ENCODE peak calls at places on chromosomes 7 and 10, in six cellular contexts. I, L, T, X, W and M are unnamed samples.

GRCh38 chr10:95873651-95874050 is 34.1 kb upstream of the CC2D2B start:
- DNase-seq in L (no peak), X (no peak), T (no peak), I (no peak), W (no peak), M (no peak)

GRCh38 chr7:28989596-28989980 is 31.5 kb upstream of the TRIL start:
- DNase-seq in I (no peak), T (no peak), L (no peak), W (no peak), X (no peak), M (no peak)

GRCh38 chr7:132123763-132124162 is 452.5 kb downstream of the PLXNA4 start:
- DNase-seq in X (no peak), W (no peak), L (no peak), I (no peak), T (no peak), M (no peak)

GRCh38 chr10:124575107-124576035 is 113.7 kb downstream of the LHPP start:
- DNase-seq in W (no peak), T (no peak), L (no peak), X (no peak), I (no peak), M (no peak)

GRCh38 chr7:36639826-36640225 is 84.5 kb downstream of the AOAH start:
- DNase-seq in X (no peak), L (no peak), T (no peak), I (no peak), W (no peak), M (no peak)

GRCh38 chr7:22296916-22297315 is 60.0 kb downstream of the RAPGEF5 start:
- DNase-seq in W (no peak), T (no peak), I (no peak), L (no peak), X (peak; percentile 21), M (no peak)

GRCh38 chr7:34019431-34019830 is 114.1 kb downstream of the BMPER start:
- DNase-seq in T (no peak), L (no peak), I (no peak), X (no peak), W (no peak), M (no peak)

GRCh38 chr10:75397571-75397921 is 4.0 kb downstream of the ZNF503 start:
- DNase-seq in T (no peak), L (no peak), I (no peak), W (no peak), X (no peak), M (no peak)

GRCh38 chr7:21355406-21355874 is 72.4 kb upstream of the SP4 start:
- DNase-seq in I (no peak), L (no peak), X (no peak), W (no peak), T (no peak), M (no peak)

GRCh38 chr10:38016354-38016753 is 5.9 kb downstream of the ZNF33A start:
- DNase-seq in T (no peak), I (no peak), X (no peak), W (no peak), L (no peak), M (no peak)

GRCh38 chr7:142711722-142712616 is 37.3 kb upstream of the PRSS1 start:
- DNase-seq in I (no peak), X (peak; percentile 23), L (no peak), T (peak; percentile 36), W (no peak), M (no peak)

GRCh38 chr10:21769041-21769440 is 234.5 kb downstream of the DNAJC1 start:
- DNase-seq in I (no peak), W (no peak), L (no peak), T (no peak), X (no peak), M (no peak)

GRCh38 chr7:51764981-51765380 is 448.4 kb upstream of the COBL start:
- DNase-seq in W (no peak), T (no peak), L (no peak), X (no peak), I (no peak), M (no peak)

GRCh38 chr7:157612664-157613561 is 276.1 kb downstream of the DNAJB6 start:
- DNase-seq in L (no peak), X (no peak), W (no peak), I (peak; percentile 64), T (no peak), M (no peak)

GRCh38 chr10:104835422-104835821 is 194.3 kb downstream of the SORCS3 start:
- DNase-seq in W (no peak), I (no peak), T (no peak), L (no peak), X (no peak), M (no peak)

GRCh38 chr10:2610946-2611345 is 456.4 kb upstream of the PFKP start:
- DNase-seq in W (no peak), T (no peak), I (no peak), X (no peak), L (no peak), M (no peak)

GRCh38 chr7:116948934-116949333 is 4.4 kb upstream of the ST7 start:
- DNase-seq in I (no peak), X (no peak), L (no peak), T (no peak), W (no peak), M (no peak)

GRCh38 chr7:152543801-152544200 is 108.0 kb upstream of the KMT2C start:
- DNase-seq in W (no peak), L (no peak), X (peak; percentile 12), I (no peak), T (no peak), M (no peak)

GRCh38 chr7:1922071-1922869 is 252.2 kb downstream of the ELFN1 start:
- DNase-seq in I (no peak), T (peak; percentile 90), X (peak; percentile 88), W (no peak), L (no peak), M (no peak)

GRCh38 chr7:97126483-97127171 is 9.1 kb downstream of the SDHAF3 start:
- DNase-seq in L (no peak), I (no peak), T (peak; percentile 29), X (no peak), W (no peak), M (no peak)

GRCh38 chr7:43444711-43445578 is 138.0 kb upstream of the STK17A start:
- DNase-seq in X (no peak), I (no peak), W (no peak), T (no peak), L (no peak), M (no peak)

GRCh38 chr7:131074585-131074984 is 253.1 kb upstream of the MKLN1 start:
- DNase-seq in W (no peak), X (no peak), L (no peak), I (no peak), T (no peak), M (no peak)

GRCh38 chr7:4737300-4737699 is 38.1 kb upstream of the AP5Z1 start:
- DNase-seq in I (no peak), T (no peak), L (no peak), W (no peak), X (no peak), M (no peak)

GRCh38 chr7:32428546-32428945 is 61.6 kb downstream of the LSM5 start:
- DNase-seq in I (no peak), L (no peak), W (no peak), T (no peak), X (no peak), M (no peak)

GRCh38 chr7:130880668-130881067 is 146.7 kb upstream of the KLF14 start:
- DNase-seq in T (peak; percentile 78), X (no peak), I (no peak), W (no peak), L (no peak), M (no peak)

GRCh38 chr10:90884414-90884813 is 12.6 kb downstream of the RPP30 start:
- DNase-seq in I (no peak), W (no peak), X (peak; percentile 57), L (no peak), T (peak; percentile 71), M (no peak)

GRCh38 chr7:86956567-86956966 is 102.9 kb downstream of the ELAPOR2 start:
- DNase-seq in X (no peak), I (no peak), W (no peak), T (no peak), L (no peak), M (no peak)

GRCh38 chr7:2645274-2645868 is 13.6 kb downstream of the TTYH3 start:
- DNase-seq in I (no peak), W (no peak), L (no peak), X (peak; percentile 40), T (peak; percentile 44), M (no peak)

DNA sequence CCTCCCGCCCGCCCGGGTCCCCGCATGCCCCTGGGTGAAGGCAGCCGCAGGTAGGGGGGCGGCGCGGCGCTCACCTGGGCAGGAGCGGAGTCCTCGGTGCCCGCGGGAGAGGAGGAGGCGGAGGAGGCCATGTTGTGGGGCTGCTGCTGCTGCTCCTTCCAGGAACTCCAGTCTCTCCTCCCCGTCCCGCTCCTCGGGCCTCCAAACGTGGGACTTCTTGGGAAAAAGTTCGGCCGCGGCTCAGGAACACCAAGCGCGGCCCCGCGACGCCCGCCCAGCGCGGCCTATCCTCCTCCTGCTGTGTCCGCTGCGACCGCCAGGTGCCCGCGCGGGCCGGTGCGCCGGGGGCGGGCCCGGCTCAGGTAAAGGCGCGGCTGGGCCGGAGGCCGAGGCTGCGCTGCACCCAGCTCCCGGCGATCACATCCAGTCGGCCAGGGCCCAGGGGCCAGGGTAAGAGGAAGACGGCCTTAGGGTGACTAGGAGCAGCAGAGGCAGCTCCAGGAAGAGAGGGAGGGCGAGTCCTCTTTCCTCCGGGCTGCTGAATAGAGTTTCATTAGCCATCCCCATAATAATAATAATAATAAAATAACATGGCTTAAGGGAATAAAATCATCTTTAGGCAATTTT is 45.0 kb upstream of the CDK1 start:
- DNase-seq in I (peak; percentile 63), T (no peak), L (peak; percentile 57), W (no peak), X (no peak), M (no peak)
- TF ChIP-seq CTCF in I (no peak), T (peak; percentile 9), L (peak; percentile 72), W (no peak), X (no peak), M (peak; percentile 48)

GRCh38 chr10:99432047-99432446 is 1.6 kb upstream of the GOT1 start:
- DNase-seq in I (no peak), X (no peak), T (no peak), L (no peak), W (no peak), M (no peak)

GRCh38 chr10:99429521-99430095 is 816 bp downstream of the GOT1 start:
- DNase-seq in T (no peak), L (no peak), W (no peak), I (no peak), X (no peak), M (no peak)

GRCh38 chr10:99430451-99431189 is at the start of gene GOT1:
- DNase-seq in I (peak; percentile 98), L (peak; percentile 78), T (peak; percentile 99), X (peak; percentile 99), W (peak; percentile 97), M (peak; percentile 94)

GRCh38 chr10:99431190-99431549 is 746 bp upstream of the GOT1 start:
- DNase-seq in I (peak; percentile 77), T (peak; percentile 57), X (peak; percentile 58), W (no peak), L (peak; percentile 19), M (peak; percentile 51)

GRCh38 chr10:99430116-99430450 is 341 bp downstream of the GOT1 start:
- DNase-seq in L (no peak), W (no peak), T (no peak), I (no peak), X (peak; percentile 35), M (no peak)
- TF ChIP-seq CTCF in L (no peak), W (no peak), T (no peak), I (no peak), X (peak; percentile 14), M (no peak)

GRCh38 chr10:84257343-84258020 is 12.6 kb downstream of the RGR start:
- DNase-seq in L (no peak), X (no peak), T (no peak), W (no peak), I (no peak), M (no peak)
- TF ChIP-seq CTCF in L (no peak), X (no peak), T (no peak), W (no peak), I (no peak), M (no peak)

GRCh38 chr10:133608855-133609254 is 17.7 kb downstream of the FRG2B start:
- DNase-seq in I (no peak), X (peak; percentile 25), L (no peak), T (peak; percentile 24), W (no peak), M (no peak)
- TF ChIP-seq CTCF in I (peak; percentile 19), X (peak; percentile 63), L (no peak), T (peak; percentile 53), W (peak; percentile 54), M (peak; percentile 38)